ENCODE peak calls at places on chromosomes 7 and 10, in six cellular contexts. Z is cardiac muscle cell, U is NCI-H1436, R is fibroblast of mammary gland, N is NCI-H2081, Q is amygdala. A is an unnamed sample.

GRCh38 chr7:35727571-35727970 is 32.6 kb upstream of the HERPUD2 start:
- DNase-seq in Z (no peak), U (no peak), R (peak), N (no peak), Q (no peak), A (no peak)

GRCh38 chr7:91083855-91084644 is 180.2 kb upstream of the FZD1 start:
- DNase-seq in Z (no peak), U (no peak), R (no peak), N (peak), Q (no peak), A (no peak)

GRCh38 chr7:123126171-123126570 is 73.6 kb downstream of the SLC13A1 start:
- DNase-seq in Z (no peak), U (no peak), R (no peak), N (no peak), Q (no peak), A (no peak)

GRCh38 chr7:151339651-151340377 is 1.8 kb upstream of the NUB1 start:
- DNase-seq in Z (no peak), U (no peak), R (no peak), N (no peak), Q (no peak), A (no peak)

GRCh38 chr7:25579688-25580075 is 351.4 kb upstream of the NPVF start:
- DNase-seq in Z (no peak), U (no peak), R (no peak), N (no peak), Q (no peak), A (no peak)

GRCh38 chr7:157906583-157906982 is 569.8 kb downstream of the DNAJB6 start:
- DNase-seq in Z (no peak), U (no peak), R (no peak), N (no peak), Q (no peak), A (no peak)

GRCh38 chr10:126092806-126093205 is 196.4 kb downstream of the FANK1 start:
- DNase-seq in Z (no peak), U (no peak), R (peak), N (no peak), Q (no peak), A (no peak)

GRCh38 chr10:121615862-121616261 is 17.6 kb upstream of the FGFR2 start:
- DNase-seq in Z (no peak), U (no peak), R (no peak), N (no peak), Q (no peak), A (no peak)

GRCh38 chr7:40640566-40640965 is 505.8 kb downstream of the SUGCT start:
- DNase-seq in Z (no peak), U (no peak), R (no peak), N (no peak), Q (no peak), A (no peak)

GRCh38 chr10:121481222-121481621 is 117.0 kb downstream of the FGFR2 start:
- DNase-seq in Z (no peak), U (no peak), R (no peak), N (no peak), Q (no peak), A (no peak)

GRCh38 chr7:127870231-127870907 is 160.9 kb downstream of the LRRC4 start:
- DNase-seq in Z (no peak), U (no peak), R (no peak), N (no peak), Q (no peak), A (no peak)

GRCh38 chr7:98681496-98681895 is 64.4 kb downstream of the NPTX2 start:
- DNase-seq in Z (no peak), U (no peak), R (no peak), N (no peak), Q (no peak), A (no peak)

GRCh38 chr7:97016392-97017196 is 8.0 kb downstream of the DLX5 start:
- DNase-seq in Z (no peak), U (no peak), R (no peak), N (peak), Q (no peak), A (no peak)

GRCh38 chr7:55432937-55433784 is 68.0 kb downstream of the LANCL2 start:
- DNase-seq in Z (peak), U (peak), R (peak), N (peak), Q (no peak), A (peak)

GRCh38 chr10:50637003-50637579 is 13.3 kb upstream of the SGMS1 start:
- DNase-seq in Z (no peak), U (no peak), R (peak), N (no peak), Q (no peak), A (no peak)

GRCh38 chr10:44925224-44925623 is 14.1 kb downstream of the TMEM72 start:
- DNase-seq in Z (peak), U (peak), R (no peak), N (no peak), Q (no peak), A (no peak)

GRCh38 chr7:24480501-24480900 is 92.8 kb upstream of the PALS2 start:
- DNase-seq in Z (no peak), U (no peak), R (no peak), N (no peak), Q (no peak), A (no peak)

GRCh38 chr10:48439031-48439430 is 132.6 kb downstream of the MAPK8 start:
- DNase-seq in Z (no peak), U (no peak), R (peak), N (no peak), Q (no peak), A (no peak)

GRCh38 chr10:107451047-107451446 is 286.5 kb upstream of the SORCS1 start:
- DNase-seq in Z (no peak), U (no peak), R (no peak), N (no peak), Q (no peak), A (no peak)

GRCh38 chr10:91123246-91123645 is 97.2 kb upstream of the PCGF5 start:
- DNase-seq in Z (no peak), U (no peak), R (no peak), N (no peak), Q (no peak), A (no peak)

GRCh38 chr10:62071846-62072281 is 170.4 kb downstream of the ARID5B start:
- DNase-seq in Z (no peak), U (no peak), R (peak), N (no peak), Q (no peak), A (no peak)

GRCh38 chr7:28688651-28689050 is 269.5 kb downstream of the TRIL start:
- DNase-seq in Z (no peak), U (no peak), R (peak), N (no peak), Q (no peak), A (no peak)

GRCh38 chr10:99234067-99234738 is 1.4 kb downstream of the HPSE2 start:
- DNase-seq in Z (peak), U (no peak), R (peak), N (no peak), Q (no peak), A (no peak)

GRCh38 chr7:145698526-145699262 is 417.9 kb upstream of the CNTNAP2 start:
- DNase-seq in Z (no peak), U (no peak), R (peak), N (no peak), Q (no peak), A (no peak)

GRCh38 chr7:136405931-136406777 is 429.0 kb upstream of the MTPN start:
- DNase-seq in Z (peak), U (peak), R (peak), N (peak), Q (no peak), A (peak)

GRCh38 chr7:34846976-34847375 is 189.0 kb downstream of the NPSR1 start:
- DNase-seq in Z (no peak), U (no peak), R (no peak), N (no peak), Q (no peak), A (no peak)

GRCh38 chr7:38179719-38180333 is 1.8 kb downstream of the STARD3NL start:
- DNase-seq in Z (no peak), U (no peak), R (peak), N (no peak), Q (no peak), A (no peak)

GRCh38 chr7:2785071-2785500 is 59.0 kb downstream of the GNA12 start:
- DNase-seq in Z (peak), U (no peak), R (peak), N (no peak), Q (no peak), A (no peak)

GRCh38 chr10:132185601-132186487 is 904 bp upstream of the DPYSL4 start:
- DNase-seq in Z (peak), U (peak), R (no peak), N (peak), Q (no peak), A (no peak)

GRCh38 chr7:94486206-94486605 is 23.4 kb upstream of the CASD1 start:
- DNase-seq in Z (no peak), U (no peak), R (no peak), N (no peak), Q (no peak), A (no peak)

GRCh38 chr7:98165827-98166667 is 45.2 kb upstream of the BHLHA15 start:
- DNase-seq in Z (peak), U (peak), R (peak), N (peak), Q (no peak), A (no peak)

GRCh38 chr7:70241776-70242175 is 643.5 kb downstream of the AUTS2 start:
- DNase-seq in Z (no peak), U (no peak), R (no peak), N (no peak), Q (no peak), A (no peak)

GRCh38 chr7:144653449-144653848 is 182.4 kb downstream of the TPK1 start:
- DNase-seq in Z (no peak), U (no peak), R (no peak), N (no peak), Q (no peak), A (no peak)

GRCh38 chr7:35792472-35793224 is 8.2 kb upstream of the SEPTIN7 start:
- DNase-seq in Z (no peak), U (no peak), R (peak), N (peak), Q (no peak), A (no peak)

GRCh38 chr10:34254596-34254995 is 560.5 kb downstream of the PARD3 start:
- DNase-seq in Z (no peak), U (no peak), R (peak), N (peak), Q (no peak), A (no peak)

GRCh38 chr7:29042893-29043292 is 84.8 kb upstream of the TRIL start:
- DNase-seq in Z (no peak), U (no peak), R (no peak), N (no peak), Q (no peak), A (no peak)

GRCh38 chr10:20971901-20972300 is 74.8 kb upstream of the NEBL start:
- DNase-seq in Z (no peak), U (no peak), R (peak), N (no peak), Q (no peak), A (no peak)

GRCh38 chr10:103648951-103649532 is 155.5 kb downstream of the NEURL1 start:
- DNase-seq in Z (no peak), U (no peak), R (peak), N (no peak), Q (no peak), A (no peak)

GRCh38 chr10:42491001-42491592 is 147.3 kb downstream of the ZNF33B start:
- DNase-seq in Z (no peak), U (no peak), R (no peak), N (no peak), Q (no peak), A (no peak)